ENCODE peak calls at places on chromosomes 6 and 20, in five cellular contexts. S is tibial nerve, L is AG04449, X is colonic mucosa, Q is HCT116. T is an unnamed sample.

GRCh38 chr6:129719692-129720091 is 9.7 kb upstream of the ARHGAP18 start:
- DNase-seq in S (no peak), L (no peak), X (no peak), Q (no peak), T (no peak)

GRCh38 chr20:41650221-41650948 is 32.2 kb upstream of the CHD6 start:
- DNase-seq in S (no peak), L (no peak), X (peak), Q (no peak), T (no peak)

GRCh38 chr6:41939848-41940758 is 1.5 kb downstream of the CCND3 start:
- DNase-seq in S (no peak), L (no peak), X (peak), Q (no peak), T (no peak)

GRCh38 chr6:53746442-53747103 is 48.2 kb upstream of the LRRC1 start:
- DNase-seq in S (no peak), L (no peak), X (no peak), Q (no peak), T (no peak)

GRCh38 chr6:28597924-28598323 is 72.2 kb downstream of the GPX5 start:
- DNase-seq in S (no peak), L (no peak), X (no peak), Q (peak), T (no peak)

GRCh38 chr6:115910147-115910546 is 150.5 kb downstream of the FRK start:
- DNase-seq in S (no peak), L (no peak), X (no peak), Q (no peak), T (no peak)

GRCh38 chr20:33636776-33637175 is 25.4 kb upstream of the C20orf144 start:
- DNase-seq in S (no peak), L (no peak), X (no peak), Q (no peak), T (no peak)

GRCh38 chr6:39778581-39779270 is 13.4 kb upstream of the DAAM2 start:
- DNase-seq in S (no peak), L (peak), X (no peak), Q (no peak), T (peak)

GRCh38 chr6:70886661-70887060 is 70.2 kb downstream of the B3GAT2 start:
- DNase-seq in S (no peak), L (no peak), X (peak), Q (no peak), T (no peak)

GRCh38 chr6:90100059-90100665 is 196.5 kb downstream of the BACH2 start:
- DNase-seq in S (no peak), L (no peak), X (no peak), Q (no peak), T (no peak)

GRCh38 chr6:160239929-160240690 is 18.5 kb downstream of the SLC22A2 start:
- DNase-seq in S (no peak), L (no peak), X (no peak), Q (no peak), T (no peak)

GRCh38 chr6:66897576-66897975 is 1190.5 kb upstream of the EYS start:
- DNase-seq in S (no peak), L (no peak), X (no peak), Q (no peak), T (no peak)

GRCh38 chr6:135630789-135631376 is 133.3 kb upstream of the AHI1 start:
- DNase-seq in S (no peak), L (no peak), X (no peak), Q (no peak), T (no peak)

GRCh38 chr6:111631930-111632460 is 26.3 kb upstream of the TRAF3IP2 start:
- DNase-seq in S (no peak), L (no peak), X (peak), Q (no peak), T (no peak)

GRCh38 chr6:141788096-141788495 is 344.6 kb upstream of the GJE1 start:
- DNase-seq in S (no peak), L (no peak), X (no peak), Q (no peak), T (no peak)

GRCh38 chr20:54466112-54466511 is 9.3 kb upstream of the DOK5 start:
- DNase-seq in S (no peak), L (no peak), X (no peak), Q (no peak), T (no peak)

GRCh38 chr20:50126662-50127061 is 13.7 kb upstream of the UBE2V1 start:
- DNase-seq in S (no peak), L (no peak), X (peak), Q (no peak), T (no peak)

GRCh38 chr6:128161263-128161662 is 260.4 kb upstream of the THEMIS start:
- DNase-seq in S (no peak), L (no peak), X (no peak), Q (no peak), T (no peak)

GRCh38 chr20:51223163-51223562 is 200.3 kb upstream of the KCNG1 start:
- DNase-seq in S (no peak), L (no peak), X (no peak), Q (no peak), T (no peak)

GRCh38 chr6:151014404-151015150 is 149.1 kb downstream of the MTHFD1L start:
- DNase-seq in S (peak), L (no peak), X (peak), Q (peak), T (no peak)

GRCh38 chr6:4781967-4782537 is 5.8 kb downstream of the CDYL start:
- DNase-seq in S (no peak), L (no peak), X (no peak), Q (no peak), T (no peak)

GRCh38 chr6:167299641-167300308 is 8.7 kb downstream of the UNC93A start:
- DNase-seq in S (no peak), L (no peak), X (no peak), Q (no peak), T (no peak)

GRCh38 chr6:73542882-73543281 is 22.1 kb upstream of the EEF1A1 start:
- DNase-seq in S (no peak), L (no peak), X (no peak), Q (no peak), T (no peak)

DNA sequence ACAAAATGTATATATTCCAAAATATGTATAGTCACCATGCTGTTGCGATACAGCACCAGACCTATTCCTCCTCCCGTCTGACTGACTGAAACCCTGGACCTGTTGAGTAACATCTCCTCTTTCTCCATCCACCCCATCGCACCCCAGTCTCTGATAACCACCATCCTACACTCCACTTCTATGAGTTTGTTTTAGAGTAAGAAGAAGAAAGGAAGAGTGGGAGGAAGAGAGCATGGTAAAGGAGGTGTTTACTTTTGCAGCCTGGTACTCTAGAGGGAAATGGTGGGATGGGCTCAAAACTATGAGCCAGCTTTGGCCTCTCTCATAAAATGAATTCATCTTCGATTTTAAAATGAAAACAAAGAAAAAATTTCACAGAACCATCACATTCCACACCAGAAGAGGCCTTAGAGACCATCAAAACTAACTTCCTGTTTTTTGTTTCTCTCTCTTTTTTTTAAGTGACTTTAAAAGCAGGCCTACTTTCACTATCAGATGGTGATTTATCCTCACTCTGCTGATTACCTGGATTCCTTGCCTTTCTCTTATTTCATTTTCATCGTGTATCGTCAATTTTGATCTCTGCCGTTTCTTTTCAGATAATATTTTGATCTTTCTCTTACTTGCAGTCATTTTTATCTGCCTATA is 16.8 kb upstream of the FUCA2 start:
- DNase-seq in S (no peak), L (no peak), X (no peak), Q (no peak), T (no peak)
- TF ChIP-seq CTCF in S (no peak), L (no peak), X (no peak), Q (no peak), T (no peak)

DNA sequence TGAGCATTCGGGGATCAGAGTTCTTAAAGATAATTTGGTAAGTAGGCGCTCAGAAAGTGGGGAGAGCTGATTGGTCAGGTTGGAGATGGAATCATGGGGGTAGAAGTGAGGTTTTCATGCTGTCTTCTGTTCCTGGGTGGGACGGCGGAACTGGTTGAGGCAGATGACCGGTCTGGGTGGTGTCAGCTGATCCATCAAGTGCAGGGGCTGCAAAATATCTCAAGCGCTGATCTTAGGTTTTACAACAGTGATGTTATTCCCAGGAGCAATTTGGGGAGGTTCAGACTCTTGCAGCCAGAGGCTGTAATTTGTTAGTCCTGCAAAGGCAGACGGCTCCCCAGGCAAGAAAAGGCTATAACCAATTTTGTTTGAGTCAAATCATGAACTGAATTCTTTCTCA is 366.4 kb downstream of the PREX1 start:
- DNase-seq in S (no peak), L (no peak), X (no peak), Q (no peak), T (no peak)
- H3K4me3 ChIP-seq in S (no peak), L (no peak), X (no peak), Q (no peak), T (no peak)

GRCh38 chr6:25219147-25219546 is 60.0 kb upstream of the CARMIL1 start:
- DNase-seq in S (no peak), L (no peak), X (no peak), Q (no peak), T (no peak)
- TF ChIP-seq CTCF in S (no peak), L (no peak), X (no peak), Q (no peak), T (no peak)

GRCh38 chr20:23366384-23366783 is 4.4 kb downstream of the GZF1 start:
- DNase-seq in S (no peak), L (no peak), X (no peak), Q (no peak), T (no peak)
- H3K4me3 ChIP-seq in S (no peak), L (no peak), X (no peak), Q (no peak), T (peak)

GRCh38 chr20:15848126-15848525 is 725.1 kb downstream of the KIF16B start:
- DNase-seq in S (no peak), L (no peak), X (no peak), Q (no peak), T (no peak)

GRCh38 chr20:15846446-15846845 is 726.8 kb downstream of the KIF16B start:
- DNase-seq in S (no peak), L (no peak), X (no peak), Q (no peak), T (no peak)

GRCh38 chr20:15847415-15847814 is 725.8 kb downstream of the KIF16B start:
- DNase-seq in S (no peak), L (no peak), X (no peak), Q (no peak), T (no peak)

GRCh38 chr20:15838466-15838865 is 734.8 kb downstream of the KIF16B start:
- DNase-seq in S (no peak), L (no peak), X (no peak), Q (no peak), T (no peak)

GRCh38 chr20:15842872-15843271 is 730.4 kb downstream of the KIF16B start:
- DNase-seq in S (no peak), L (no peak), X (no peak), Q (no peak), T (no peak)
- TF ChIP-seq CTCF in S (no peak), L (no peak), X (no peak), Q (no peak), T (no peak)

DNA sequence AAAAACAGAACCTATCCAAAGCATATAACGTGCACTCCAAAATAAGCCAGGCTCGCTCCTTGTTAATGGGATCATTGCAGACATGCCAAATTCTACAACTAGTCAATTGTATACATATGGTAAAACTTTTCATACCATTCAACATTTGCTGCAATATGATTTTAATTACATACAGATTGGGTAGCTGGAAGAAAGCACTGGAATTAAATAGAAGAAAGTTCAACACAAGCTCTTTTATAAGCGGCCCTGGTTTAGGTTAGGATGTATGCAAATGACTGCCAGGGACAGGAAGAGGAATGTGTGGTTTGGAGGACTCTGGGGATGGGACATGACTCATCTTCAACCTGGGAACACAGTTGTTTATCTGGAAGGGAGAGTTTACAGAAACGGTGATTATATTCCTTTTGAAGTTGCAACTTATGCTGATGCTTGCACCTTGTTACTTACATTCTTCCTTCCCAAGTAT is 62.5 kb upstream of the TIAM2 start:
- DNase-seq in S (no peak), L (peak), X (no peak), Q (peak), T (no peak)
- H3K4me3 ChIP-seq in S (no peak), L (no peak), X (no peak), Q (peak), T (no peak)

GRCh38 chr6:125512621-125513020 is 210.9 kb upstream of the HDDC2 start:
- DNase-seq in S (no peak), L (no peak), X (no peak), Q (peak), T (no peak)
- TF ChIP-seq CTCF in S (no peak), L (no peak), X (no peak), Q (peak), T (peak)